ENCODE peak calls at places on chromosomes 3 and 15, in four cellular contexts. One of them, this sample, is unnamed.

GRCh38 chr15:90035095-90035834 is 34.1 kb downstream of the ZNF710 start:
- DNase-seq in NB4: peak
- DNase-seq in frontal cortex: no peak
- DNase-seq in chondrocyte: peak
- DNase-seq in this sample: peak

GRCh38 chr15:42373274-42373673 is 14.0 kb downstream of the CAPN3 start:
- DNase-seq in NB4: no peak
- DNase-seq in frontal cortex: no peak
- DNase-seq in chondrocyte: no peak
- DNase-seq in this sample: no peak

GRCh38 chr3:51391566-51392300 is 648 bp downstream of the RBM15B start:
- DNase-seq in NB4: peak
- DNase-seq in frontal cortex: peak
- DNase-seq in chondrocyte: no peak
- DNase-seq in this sample: no peak

GRCh38 chr3:141285570-141285969 is 53.9 kb downstream of the PXYLP1 start:
- DNase-seq in NB4: no peak
- DNase-seq in frontal cortex: no peak
- DNase-seq in chondrocyte: no peak
- DNase-seq in this sample: no peak

GRCh38 chr15:58931985-58932384 is 1.5 kb downstream of the SLTM start:
- DNase-seq in NB4: peak
- DNase-seq in frontal cortex: peak
- DNase-seq in chondrocyte: no peak
- DNase-seq in this sample: peak

GRCh38 chr3:38059597-38059996 is 20.6 kb downstream of the DLEC1 start:
- DNase-seq in NB4: no peak
- DNase-seq in frontal cortex: no peak
- DNase-seq in chondrocyte: no peak
- DNase-seq in this sample: no peak

GRCh38 chr3:117660941-117661635 is 951.5 kb downstream of the TUSC7 start:
- DNase-seq in NB4: no peak
- DNase-seq in frontal cortex: no peak
- DNase-seq in chondrocyte: no peak
- DNase-seq in this sample: no peak

GRCh38 chr3:129118745-129119144 is 2.9 kb downstream of the RAB43 start:
- DNase-seq in NB4: no peak
- DNase-seq in frontal cortex: no peak
- DNase-seq in chondrocyte: no peak
- DNase-seq in this sample: no peak

GRCh38 chr15:92903588-92903955 is 3.4 kb downstream of the CHD2 start:
- DNase-seq in NB4: no peak
- DNase-seq in frontal cortex: no peak
- DNase-seq in chondrocyte: no peak
- DNase-seq in this sample: no peak

GRCh38 chr15:96947296-96947695 is 616.8 kb downstream of the NR2F2 start:
- DNase-seq in NB4: no peak
- DNase-seq in frontal cortex: no peak
- DNase-seq in chondrocyte: no peak
- DNase-seq in this sample: no peak

GRCh38 chr15:73564255-73564654 is 68.9 kb downstream of the NPTN start:
- DNase-seq in NB4: peak
- DNase-seq in frontal cortex: no peak
- DNase-seq in chondrocyte: no peak
- DNase-seq in this sample: peak

GRCh38 chr15:82132742-82133141 is 86.9 kb upstream of the MEX3B start:
- DNase-seq in NB4: no peak
- DNase-seq in frontal cortex: no peak
- DNase-seq in chondrocyte: no peak
- DNase-seq in this sample: no peak

GRCh38 chr15:88835119-88835518 is 31.9 kb downstream of the ACAN start:
- DNase-seq in NB4: no peak
- DNase-seq in frontal cortex: no peak
- DNase-seq in chondrocyte: no peak
- DNase-seq in this sample: no peak

GRCh38 chr3:142828703-142829304 is 60.1 kb downstream of the PCOLCE2 start:
- DNase-seq in NB4: peak
- DNase-seq in frontal cortex: peak
- DNase-seq in chondrocyte: no peak
- DNase-seq in this sample: peak

GRCh38 chr3:184314700-184315505 is 497 bp downstream of the EIF4G1 start:
- DNase-seq in NB4: peak
- DNase-seq in frontal cortex: peak
- DNase-seq in chondrocyte: no peak
- DNase-seq in this sample: no peak

GRCh38 chr15:71066983-71067382 is 48.3 kb upstream of the THSD4 start:
- DNase-seq in NB4: no peak
- DNase-seq in frontal cortex: no peak
- DNase-seq in chondrocyte: no peak
- DNase-seq in this sample: no peak

GRCh38 chr3:16318216-16318615 is 53.2 kb downstream of the OXNAD1 start:
- DNase-seq in NB4: no peak
- DNase-seq in frontal cortex: no peak
- DNase-seq in chondrocyte: no peak
- DNase-seq in this sample: no peak

GRCh38 chr15:75731248-75732100 is 18.8 kb upstream of the CSPG4 start:
- DNase-seq in NB4: peak
- DNase-seq in frontal cortex: peak
- DNase-seq in chondrocyte: peak
- DNase-seq in this sample: no peak

GRCh38 chr15:74025436-74025835 is 30.9 kb downstream of the PML start:
- DNase-seq in NB4: no peak
- DNase-seq in frontal cortex: no peak
- DNase-seq in chondrocyte: no peak
- DNase-seq in this sample: no peak

GRCh38 chr15:99154271-99154670 is 49.4 kb downstream of the SYNM start:
- DNase-seq in NB4: no peak
- DNase-seq in frontal cortex: no peak
- DNase-seq in chondrocyte: no peak
- DNase-seq in this sample: no peak

GRCh38 chr3:56110886-56111285 is 357.4 kb downstream of the ERC2 start:
- DNase-seq in NB4: no peak
- DNase-seq in frontal cortex: no peak
- DNase-seq in chondrocyte: no peak
- DNase-seq in this sample: no peak

GRCh38 chr3:49339593-49339946 is 283 bp downstream of the USP4 start:
- DNase-seq in NB4: no peak
- DNase-seq in frontal cortex: no peak
- DNase-seq in chondrocyte: no peak
- DNase-seq in this sample: no peak

GRCh38 chr15:94229591-94230365 is 1.6 kb upstream of the MCTP2 start:
- DNase-seq in NB4: peak
- DNase-seq in frontal cortex: no peak
- DNase-seq in chondrocyte: no peak
- DNase-seq in this sample: peak

GRCh38 chr3:158794936-158795518 is 6.8 kb upstream of the MFSD1 start:
- DNase-seq in NB4: peak
- DNase-seq in frontal cortex: no peak
- DNase-seq in chondrocyte: no peak
- DNase-seq in this sample: peak

GRCh38 chr3:148643389-148643840 is 54.3 kb upstream of the AGTR1 start:
- DNase-seq in NB4: no peak
- DNase-seq in frontal cortex: no peak
- DNase-seq in chondrocyte: no peak
- DNase-seq in this sample: no peak

GRCh38 chr15:96345560-96346389 is 15.3 kb downstream of the NR2F2 start:
- DNase-seq in NB4: peak
- DNase-seq in frontal cortex: peak
- DNase-seq in chondrocyte: no peak
- DNase-seq in this sample: peak

GRCh38 chr3:100041328-100041749 is 73.0 kb downstream of the FILIP1L start:
- DNase-seq in NB4: no peak
- DNase-seq in frontal cortex: no peak
- DNase-seq in chondrocyte: no peak
- DNase-seq in this sample: no peak

GRCh38 chr3:136055491-136055890 is 90.0 kb downstream of the PPP2R3A start:
- DNase-seq in NB4: no peak
- DNase-seq in frontal cortex: no peak
- DNase-seq in chondrocyte: no peak
- DNase-seq in this sample: no peak

GRCh38 chr3:122989856-122990575 is 37.5 kb downstream of the SEMA5B start:
- DNase-seq in NB4: no peak
- DNase-seq in frontal cortex: no peak
- DNase-seq in chondrocyte: no peak
- DNase-seq in this sample: no peak

GRCh38 chr15:94174399-94174802 is 57.0 kb upstream of the MCTP2 start:
- DNase-seq in NB4: peak
- DNase-seq in frontal cortex: no peak
- DNase-seq in chondrocyte: no peak
- DNase-seq in this sample: peak

GRCh38 chr3:138944842-138945645 is 1.9 kb downstream of the FOXL2 start:
- DNase-seq in NB4: peak
- DNase-seq in frontal cortex: no peak
- DNase-seq in chondrocyte: no peak
- DNase-seq in this sample: no peak

GRCh38 chr3:175777495-175777894 is 918.4 kb downstream of the NAALADL2 start:
- DNase-seq in NB4: no peak
- DNase-seq in frontal cortex: no peak
- DNase-seq in chondrocyte: no peak
- DNase-seq in this sample: no peak

GRCh38 chr3:129608087-129608935 is 1.8 kb upstream of the PLXND1 start:
- DNase-seq in NB4: peak
- DNase-seq in frontal cortex: no peak
- DNase-seq in chondrocyte: no peak
- DNase-seq in this sample: peak

GRCh38 chr15:51205050-51205707 is 110.5 kb upstream of the TNFAIP8L3 start:
- DNase-seq in NB4: no peak
- DNase-seq in frontal cortex: no peak
- DNase-seq in chondrocyte: no peak
- DNase-seq in this sample: no peak

GRCh38 chr3:59451041-59451763 is 401.4 kb upstream of the CFAP20DC start:
- DNase-seq in NB4: no peak
- DNase-seq in frontal cortex: no peak
- DNase-seq in chondrocyte: no peak
- DNase-seq in this sample: no peak

GRCh38 chr15:53305101-53305500 is 454.4 kb downstream of the WDR72 start:
- DNase-seq in NB4: no peak
- DNase-seq in frontal cortex: no peak
- DNase-seq in chondrocyte: no peak
- DNase-seq in this sample: no peak

GRCh38 chr3:24296441-24297205 is 198.0 kb downstream of the THRB start:
- DNase-seq in NB4: no peak
- DNase-seq in frontal cortex: no peak
- DNase-seq in chondrocyte: no peak
- DNase-seq in this sample: no peak

GRCh38 chr3:134852893-134853351 is 57.9 kb downstream of the EPHB1 start:
- DNase-seq in NB4: peak
- DNase-seq in frontal cortex: no peak
- DNase-seq in chondrocyte: no peak
- DNase-seq in this sample: no peak

GRCh38 chr3:127442551-127442950 is 148.0 kb downstream of the TPRA1 start:
- DNase-seq in NB4: no peak
- DNase-seq in frontal cortex: no peak
- DNase-seq in chondrocyte: peak
- DNase-seq in this sample: no peak

This sample was measured in AML-193.